ENCODE peak calls at places on chromosomes 16 and 17, in seven cellular contexts. E is activated CD4-positive, alpha-beta memory T cell treated with anti-CD3 and anti-CD28 coated beads, Interleukin-2, amount 10 ng/mL, durations not matched to agents 7 days and 5 days; C is Caki2; D is lower leg skin; U is colonic mucosa; J is stimulated activated naive CD4-positive, alpha-beta T cell treated with Interleukin-2 at 50 U/mL for 16 hours; H is foreskin fibroblast. Y is an unnamed sample.

GRCh38 chr16:27355610-27356009 is 41.8 kb downstream of the IL4R start:
- DNase-seq in E (peak), C (no peak), D (peak), U (peak), J (peak), H (peak), Y (peak)

GRCh38 chr17:76515291-76515949 is 14.2 kb upstream of the RHBDF2 start:
- DNase-seq in E (peak), C (peak), D (peak), U (peak), J (peak), H (peak), Y (peak)

GRCh38 chr16:12417051-12417818 is 386.5 kb downstream of the CPPED1 start:
- DNase-seq in E (no peak), C (no peak), D (no peak), U (no peak), J (no peak), H (no peak), Y (no peak)

GRCh38 chr16:77877712-77878111 is 89.3 kb downstream of the VAT1L start:
- DNase-seq in E (no peak), C (peak), D (no peak), U (no peak), J (no peak), H (peak), Y (no peak)

GRCh38 chr17:62110923-62111484 is 45.9 kb upstream of the MED13 start:
- DNase-seq in E (no peak), C (peak), D (no peak), U (peak), J (no peak), H (peak), Y (no peak)

GRCh38 chr17:70558821-70559220 is 389.5 kb downstream of the KCNJ2 start:
- DNase-seq in E (no peak), C (no peak), D (no peak), U (no peak), J (no peak), H (peak), Y (no peak)

GRCh38 chr16:972316-973002 is 1.7 kb upstream of the LMF1 start:
- DNase-seq in E (no peak), C (no peak), D (no peak), U (no peak), J (no peak), H (no peak), Y (no peak)

GRCh38 chr16:89191033-89191900 is 9.1 kb downstream of the SLC22A31 start:
- DNase-seq in E (no peak), C (no peak), D (no peak), U (no peak), J (no peak), H (no peak), Y (peak)

GRCh38 chr17:8532021-8532420 is 96.3 kb downstream of the NDEL1 start:
- DNase-seq in E (no peak), C (no peak), D (no peak), U (peak), J (no peak), H (peak), Y (no peak)

GRCh38 chr17:2004435-2004952 is 20.6 kb downstream of the RTN4RL1 start:
- DNase-seq in E (no peak), C (no peak), D (no peak), U (no peak), J (no peak), H (no peak), Y (no peak)